ENCODE peak calls at places on chromosome 1, in six cellular contexts. E is activated CD4-positive, alpha-beta T cell treated with anti-CD3 and anti-CD28 coated beads for 4 hours; U is RWPE1; T is lower leg skin; G is BJ; W is astrocyte. Y is an unnamed sample.

GRCh38 chr1:15919316-15919715 is 56.6 kb downstream of the ZBTB17 start:
- DNase-seq in W (peak; percentile 94), E (peak; percentile 64), U (peak; percentile 72), T (no peak), G (peak; percentile 38), Y (no peak)

GRCh38 chr1:89762431-89762800 is 58.4 kb upstream of the LRRC8D start:
- DNase-seq in T (no peak), G (no peak), U (no peak), W (peak; percentile 20), E (no peak), Y (no peak)

GRCh38 chr1:204509186-204509635 is 7.0 kb upstream of the MDM4 start:
- DNase-seq in T (no peak), G (no peak), E (no peak), U (no peak), W (no peak), Y (no peak)

GRCh38 chr1:48003741-48004503 is 6.7 kb upstream of the TRABD2B start:
- DNase-seq in T (peak; percentile 39), E (no peak), G (no peak), W (no peak), U (no peak), Y (no peak)

GRCh38 chr1:234861024-234861620 is 251.1 kb upstream of the IRF2BP2 start:
- DNase-seq in G (no peak), W (no peak), E (no peak), U (no peak), T (peak; percentile 69), Y (no peak)

GRCh38 chr1:247007511-247008405 is at the start of gene ZNF695:
- DNase-seq in G (peak; percentile 58), U (peak; percentile 99), T (peak; percentile 86), E (peak; percentile 2), W (peak; percentile 90), Y (peak; percentile 8)

GRCh38 chr1:44420535-44420934 is 15.5 kb downstream of the RNF220 start:
- DNase-seq in E (no peak), G (no peak), U (no peak), W (no peak), T (no peak), Y (no peak)

GRCh38 chr1:165356876-165357275 is 361 bp upstream of the LMX1A start:
- DNase-seq in G (no peak), U (no peak), W (no peak), E (no peak), T (no peak), Y (no peak)

GRCh38 chr1:155940531-155940992 is 876 bp upstream of the RXFP4 start:
- DNase-seq in W (peak; percentile 27), U (peak; percentile 39), T (peak; percentile 81), E (no peak), G (no peak), Y (no peak)

GRCh38 chr1:220990417-220991337 is 111.4 kb downstream of the HLX start:
- DNase-seq in W (peak; percentile 50), E (no peak), G (no peak), T (no peak), U (peak; percentile 26), Y (no peak)

GRCh38 chr1:96281491-96281890 is 440.1 kb upstream of the PTBP2 start:
- DNase-seq in E (no peak), G (no peak), W (peak; percentile 1), T (no peak), U (no peak), Y (no peak)

GRCh38 chr1:27301582-27302199 is 20.3 kb upstream of the TMEM222 start:
- DNase-seq in E (no peak), U (no peak), T (no peak), G (no peak), W (no peak), Y (no peak)

GRCh38 chr1:37438971-37439671 is 35.3 kb upstream of the ZC3H12A start:
- DNase-seq in E (no peak), G (no peak), T (no peak), W (no peak), U (no peak), Y (no peak)

GRCh38 chr1:12581179-12581578 is 36.8 kb downstream of the DHRS3 start:
- DNase-seq in E (no peak), U (no peak), G (no peak), T (no peak), W (no peak), Y (no peak)

GRCh38 chr1:155499953-155500621 is 62.5 kb downstream of the ASH1L start:
- DNase-seq in E (no peak), W (no peak), U (no peak), G (no peak), T (no peak), Y (no peak)

GRCh38 chr1:205633421-205633976 is 1.7 kb upstream of the ELK4 start:
- DNase-seq in E (no peak), T (no peak), U (peak; percentile 34), W (peak; percentile 52), G (peak; percentile 19), Y (no peak)

GRCh38 chr1:36831171-36831810 is 203.0 kb downstream of the GRIK3 start:
- DNase-seq in U (no peak), T (no peak), E (no peak), W (no peak), G (no peak), Y (no peak)

GRCh38 chr1:10903421-10903820 is 107.0 kb upstream of the CASZ1 start:
- DNase-seq in E (no peak), T (no peak), U (no peak), W (no peak), G (no peak), Y (no peak)

GRCh38 chr1:12087797-12088314 is 24.8 kb downstream of the TNFRSF8 start:
- DNase-seq in E (peak; percentile 40), T (no peak), G (no peak), W (no peak), U (no peak), Y (peak; percentile 10)

GRCh38 chr1:214727274-214727673 is 124.3 kb downstream of the CENPF start:
- DNase-seq in E (no peak), U (no peak), W (no peak), T (no peak), G (no peak), Y (no peak)

GRCh38 chr1:35611655-35612054 is 29.7 kb downstream of the PSMB2 start:
- DNase-seq in T (no peak), G (no peak), U (no peak), E (no peak), W (no peak), Y (no peak)

GRCh38 chr1:244971524-244972216 is 107.3 kb upstream of the HNRNPU start:
- DNase-seq in T (no peak), E (peak; percentile 7), W (peak; percentile 14), G (no peak), U (no peak), Y (no peak)

GRCh38 chr1:108200627-108201106 is 524 bp upstream of the SLC25A24 start:
- DNase-seq in U (peak; percentile 79), T (no peak), E (peak; percentile 39), W (peak; percentile 85), G (no peak), Y (peak; percentile 18)

GRCh38 chr1:155070721-155071556 is 7.4 kb downstream of the EFNA4 start:
- DNase-seq in W (peak; percentile 61), E (peak; percentile 66), U (peak; percentile 57), T (peak; percentile 94), G (no peak), Y (peak; percentile 68)

GRCh38 chr1:39333296-39333695 is 128.8 kb downstream of the MACF1 start:
- DNase-seq in T (no peak), U (no peak), G (no peak), E (no peak), W (no peak), Y (no peak)

GRCh38 chr1:165871311-165872067 is 44.1 kb downstream of the UCK2 start:
- DNase-seq in U (no peak), T (no peak), W (peak; percentile 68), G (no peak), E (peak; percentile 16), Y (peak; percentile 2)

GRCh38 chr1:204894031-204894430 is 23.4 kb downstream of the NFASC start:
- DNase-seq in W (peak; percentile 46), E (no peak), U (no peak), G (no peak), T (no peak), Y (no peak)

GRCh38 chr1:228306275-228307217 is 98.7 kb downstream of the OBSCN start:
- DNase-seq in W (no peak), E (no peak), G (no peak), U (no peak), T (peak; percentile 76), Y (no peak)

GRCh38 chr1:248618878-248619277 is 16.0 kb downstream of the OR2T11 start:
- DNase-seq in T (no peak), U (no peak), E (peak; percentile 46), G (no peak), W (no peak), Y (no peak)

GRCh38 chr1:94522304-94522703 is 19.3 kb downstream of the F3 start:
- DNase-seq in W (no peak), G (no peak), U (no peak), E (no peak), T (no peak), Y (no peak)

GRCh38 chr1:24283326-24284155 is 35.6 kb upstream of the GRHL3 start:
- DNase-seq in U (peak; percentile 69), W (peak; percentile 83), E (no peak), T (no peak), G (peak; percentile 52), Y (no peak)